ENCODE peak calls at places on chromosomes 5 and 9, in four cellular contexts. E is GM12878, N is IMR-90, G is K562. R is an unnamed sample.

GRCh38 chr5:54586336-54586735 is 68.8 kb downstream of the SNX18 start:
- DNase-seq in G (no peak), E (no peak), N (no peak), R (no peak)

GRCh38 chr5:76082790-76083554 is at the start of gene SV2C:
- DNase-seq in G (no peak), E (no peak), N (no peak), R (no peak)

GRCh38 chr5:168612123-168612522 is 33.0 kb upstream of the PANK3 start:
- DNase-seq in E (no peak), G (no peak), N (no peak), R (no peak)

GRCh38 chr5:177371705-177372533 is 12.3 kb upstream of the SLC34A1 start:
- DNase-seq in E (no peak), G (no peak), N (no peak), R (no peak)

GRCh38 chr5:10593531-10594181 is 29.8 kb downstream of the ANKRD33B start:
- DNase-seq in G (no peak), N (no peak), E (no peak), R (no peak)

GRCh38 chr5:132898094-132898493 is 24.6 kb downstream of the LEAP2 start:
- DNase-seq in E (no peak), N (no peak), G (no peak), R (no peak)

GRCh38 chr5:44574626-44575025 is 185.4 kb upstream of the FGF10 start:
- DNase-seq in G (no peak), N (no peak), E (no peak), R (no peak)

GRCh38 chr5:131983244-131983771 is 28.1 kb downstream of the ACSL6 start:
- DNase-seq in G (no peak), N (no peak), E (no peak), R (no peak)

GRCh38 chr9:114149765-114150340 is 5.5 kb upstream of the COL27A1 start:
- DNase-seq in N (no peak), E (no peak), G (no peak), R (no peak)

GRCh38 chr5:24547127-24547526 is 97.7 kb downstream of the CDH10 start:
- DNase-seq in N (no peak), G (no peak), E (no peak), R (no peak)

GRCh38 chr5:87268126-87268969 is 665 bp downstream of the RASA1 start:
- DNase-seq in G (peak; percentile 45), N (peak; percentile 60), E (peak; percentile 51), R (peak; percentile 77)
- TF ChIP-seq FOS in G (no peak), N (no peak), E (no peak), R (no peak)

GRCh38 chr9:79880626-79881025 is 308.9 kb downstream of the TLE4 start:
- DNase-seq in G (no peak), N (no peak), E (no peak), R (no peak)

GRCh38 chr9:79889325-79889724 is 317.6 kb downstream of the TLE4 start:
- DNase-seq in N (no peak), G (no peak), E (no peak), R (no peak)

GRCh38 chr9:79883073-79883645 is 311.4 kb downstream of the TLE4 start:
- DNase-seq in G (no peak), N (no peak), E (no peak), R (no peak)

GRCh38 chr9:79885093-79885857 is 313.5 kb downstream of the TLE4 start:
- DNase-seq in G (no peak), E (no peak), N (no peak), R (no peak)
- H3K4me1 ChIP-seq in G (no peaks in the 10 kb centered on the region), E (no peaks in the 10 kb centered on the region), N (no peaks in the 10 kb centered on the region), R (no peaks in the 10 kb centered on the region)

DNA sequence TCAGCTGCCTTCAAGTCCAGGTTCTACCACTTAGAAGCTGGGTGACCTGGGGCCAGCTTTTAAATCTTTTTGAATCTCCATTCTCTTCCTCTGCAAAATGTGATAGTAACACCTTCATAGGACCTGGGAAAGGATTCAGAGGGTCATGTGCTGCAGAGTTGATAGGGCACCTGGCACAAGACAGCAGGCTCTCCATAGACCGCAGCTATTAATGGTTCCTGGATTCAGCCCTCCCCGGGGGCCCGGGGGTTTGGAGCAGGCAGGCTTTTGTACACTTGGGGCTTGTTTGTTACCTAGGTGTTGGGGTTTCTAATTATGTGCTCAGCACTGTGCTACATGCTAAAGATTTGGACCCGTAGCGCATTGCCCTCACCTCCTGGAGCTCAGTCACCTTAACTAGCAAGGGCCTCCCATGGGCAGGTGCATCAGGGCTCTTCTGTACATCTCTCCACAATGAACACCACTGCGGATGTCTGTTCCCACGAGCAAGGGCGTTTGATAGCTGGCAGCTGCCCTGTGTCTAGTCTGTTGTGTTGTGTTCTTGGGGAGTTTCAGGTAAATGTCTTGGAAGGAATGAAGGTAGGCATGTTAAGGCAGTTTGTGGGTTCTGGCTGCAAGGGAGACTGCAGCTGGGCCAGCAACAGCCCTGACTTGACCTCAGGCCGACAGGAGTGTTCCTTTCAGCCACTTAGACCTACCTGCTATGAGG is 12.1 kb downstream of the PRRC2B start:
- DNase-seq in G (peak; percentile 10), E (no peak), N (no peak), R (no peak)
- TF ChIP-seq FOS in G (no peak), E (no peak), N (no peak), R (no peak)

GRCh38 chr5:154858972-154859950 is 834 bp downstream of the CNOT8 start:
- DNase-seq in E (no peak), N (no peak), G (no peak), R (peak; percentile 57)
- H3K4me1 ChIP-seq in E (peaks cover 17% of the 10 kb centered on the region), N (peaks cover 1% of the 10 kb centered on the region), G (peaks cover 31% of the 10 kb centered on the region), R (peaks cover 27% of the 10 kb centered on the region)

DNA sequence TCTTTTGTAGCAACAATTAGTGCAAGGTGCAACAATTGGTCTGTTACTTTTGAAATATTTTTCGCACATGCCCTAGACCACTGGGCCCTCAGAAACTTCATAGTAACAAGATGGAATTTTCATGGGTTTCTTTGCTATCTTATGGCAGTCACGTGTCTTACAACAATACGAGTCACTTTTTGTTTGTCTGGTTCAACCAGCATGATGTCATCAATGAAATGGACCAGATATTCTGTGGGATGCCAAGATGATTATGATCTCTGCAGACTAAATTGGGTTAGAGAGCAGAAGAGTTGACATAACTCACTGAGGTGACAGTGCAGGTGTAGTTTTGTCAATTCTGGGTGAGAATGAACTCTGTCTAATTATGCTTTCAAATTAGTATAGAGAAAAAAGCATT is 239.6 kb upstream of the RIOK2 start:
- DNase-seq in N (peak; percentile 42), G (no peak), E (no peak), R (no peak)
- TF ChIP-seq FOS in N (no peak), G (no peak), E (no peak), R (no peak)